ENCODE peak calls at places on chromosomes 6 and 20, in seven cellular contexts. One of them, this sample, is unnamed.

GRCh38 chr6:24117016-24117415 is 9.0 kb upstream of the NRSN1 start:
- DNase-seq in AG04450: no peak
- DNase-seq in AG09319: no peak
- DNase-seq in right cardiac atrium: no peak
- DNase-seq in psoas muscle: no peak
- DNase-seq in HTR-8/SVneo: no peak
- DNase-seq in stimulated activated CD4-positive, alpha-beta T cell treated with anti-CD3 and anti-CD28 coated beads, TNF-alpha, amount 100 ng/mL, for 48 hours: no peak
- DNase-seq in this sample: no peak

GRCh38 chr6:114541794-114542193 is 199.0 kb upstream of the HS3ST5 start:
- DNase-seq in AG04450: no peak
- DNase-seq in AG09319: no peak
- DNase-seq in right cardiac atrium: no peak
- DNase-seq in psoas muscle: no peak
- DNase-seq in HTR-8/SVneo: no peak
- DNase-seq in stimulated activated CD4-positive, alpha-beta T cell treated with anti-CD3 and anti-CD28 coated beads, TNF-alpha, amount 100 ng/mL, for 48 hours: no peak
- DNase-seq in this sample: no peak

GRCh38 chr6:35552285-35552917 is 39.7 kb upstream of the TULP1 start:
- DNase-seq in AG04450: no peak
- DNase-seq in AG09319: no peak
- DNase-seq in right cardiac atrium: no peak
- DNase-seq in psoas muscle: no peak
- DNase-seq in HTR-8/SVneo: peak
- DNase-seq in stimulated activated CD4-positive, alpha-beta T cell treated with anti-CD3 and anti-CD28 coated beads, TNF-alpha, amount 100 ng/mL, for 48 hours: peak
- DNase-seq in this sample: no peak

GRCh38 chr6:150417899-150418824 is 49.4 kb downstream of the IYD start:
- DNase-seq in AG04450: peak
- DNase-seq in AG09319: peak
- DNase-seq in right cardiac atrium: no peak
- DNase-seq in psoas muscle: no peak
- DNase-seq in HTR-8/SVneo: peak
- DNase-seq in stimulated activated CD4-positive, alpha-beta T cell treated with anti-CD3 and anti-CD28 coated beads, TNF-alpha, amount 100 ng/mL, for 48 hours: no peak
- DNase-seq in this sample: peak

GRCh38 chr6:30884521-30885480 is 482 bp downstream of the DDR1 start:
- DNase-seq in AG04450: no peak
- DNase-seq in AG09319: no peak
- DNase-seq in right cardiac atrium: peak
- DNase-seq in psoas muscle: peak
- DNase-seq in HTR-8/SVneo: no peak
- DNase-seq in stimulated activated CD4-positive, alpha-beta T cell treated with anti-CD3 and anti-CD28 coated beads, TNF-alpha, amount 100 ng/mL, for 48 hours: no peak
- DNase-seq in this sample: peak

GRCh38 chr6:132614554-132614953 is 9.5 kb downstream of the TAAR2 start:
- DNase-seq in AG04450: no peak
- DNase-seq in AG09319: no peak
- DNase-seq in right cardiac atrium: no peak
- DNase-seq in psoas muscle: no peak
- DNase-seq in HTR-8/SVneo: no peak
- DNase-seq in stimulated activated CD4-positive, alpha-beta T cell treated with anti-CD3 and anti-CD28 coated beads, TNF-alpha, amount 100 ng/mL, for 48 hours: no peak
- DNase-seq in this sample: no peak

GRCh38 chr6:134994431-134994830 is 44.5 kb upstream of the ALDH8A1 start:
- DNase-seq in AG04450: no peak
- DNase-seq in AG09319: no peak
- DNase-seq in right cardiac atrium: no peak
- DNase-seq in psoas muscle: no peak
- DNase-seq in HTR-8/SVneo: no peak
- DNase-seq in stimulated activated CD4-positive, alpha-beta T cell treated with anti-CD3 and anti-CD28 coated beads, TNF-alpha, amount 100 ng/mL, for 48 hours: no peak
- DNase-seq in this sample: no peak

GRCh38 chr6:64815718-64816117 is 891.3 kb downstream of the EYS start:
- DNase-seq in AG04450: no peak
- DNase-seq in AG09319: no peak
- DNase-seq in right cardiac atrium: no peak
- DNase-seq in psoas muscle: no peak
- DNase-seq in HTR-8/SVneo: no peak
- DNase-seq in stimulated activated CD4-positive, alpha-beta T cell treated with anti-CD3 and anti-CD28 coated beads, TNF-alpha, amount 100 ng/mL, for 48 hours: no peak
- DNase-seq in this sample: no peak

GRCh38 chr6:11143394-11144371 is 32.2 kb upstream of the ERVFRD-1 start:
- DNase-seq in AG04450: peak
- DNase-seq in AG09319: peak
- DNase-seq in right cardiac atrium: peak
- DNase-seq in psoas muscle: peak
- DNase-seq in HTR-8/SVneo: peak
- DNase-seq in stimulated activated CD4-positive, alpha-beta T cell treated with anti-CD3 and anti-CD28 coated beads, TNF-alpha, amount 100 ng/mL, for 48 hours: no peak
- DNase-seq in this sample: peak

GRCh38 chr20:5504061-5504739 is 187.4 kb upstream of the PROKR2 start:
- DNase-seq in AG04450: no peak
- DNase-seq in AG09319: peak
- DNase-seq in right cardiac atrium: peak
- DNase-seq in psoas muscle: peak
- DNase-seq in HTR-8/SVneo: no peak
- DNase-seq in stimulated activated CD4-positive, alpha-beta T cell treated with anti-CD3 and anti-CD28 coated beads, TNF-alpha, amount 100 ng/mL, for 48 hours: no peak
- DNase-seq in this sample: peak

GRCh38 chr6:52015953-52016352 is 71.5 kb downstream of the PKHD1 start:
- DNase-seq in AG04450: no peak
- DNase-seq in AG09319: no peak
- DNase-seq in right cardiac atrium: no peak
- DNase-seq in psoas muscle: no peak
- DNase-seq in HTR-8/SVneo: no peak
- DNase-seq in stimulated activated CD4-positive, alpha-beta T cell treated with anti-CD3 and anti-CD28 coated beads, TNF-alpha, amount 100 ng/mL, for 48 hours: no peak
- DNase-seq in this sample: no peak

GRCh38 chr6:12160350-12160749 is 129.8 kb upstream of the EDN1 start:
- DNase-seq in AG04450: no peak
- DNase-seq in AG09319: no peak
- DNase-seq in right cardiac atrium: no peak
- DNase-seq in psoas muscle: no peak
- DNase-seq in HTR-8/SVneo: no peak
- DNase-seq in stimulated activated CD4-positive, alpha-beta T cell treated with anti-CD3 and anti-CD28 coated beads, TNF-alpha, amount 100 ng/mL, for 48 hours: no peak
- DNase-seq in this sample: no peak

GRCh38 chr6:63058601-63059000 is 152.7 kb upstream of the FKBP1C start:
- DNase-seq in AG04450: no peak
- DNase-seq in AG09319: no peak
- DNase-seq in right cardiac atrium: no peak
- DNase-seq in psoas muscle: no peak
- DNase-seq in HTR-8/SVneo: no peak
- DNase-seq in stimulated activated CD4-positive, alpha-beta T cell treated with anti-CD3 and anti-CD28 coated beads, TNF-alpha, amount 100 ng/mL, for 48 hours: no peak
- DNase-seq in this sample: no peak